ENCODE peak calls at places on chromosome 22, in ten cellular contexts. One of them, this sample, is unnamed. For H3K9me3, the result is how much of the 10 kb centered on the place peaks cover.

GRCh38 chr22:42646569-42647525 is 2.3 kb downstream of the CYB5R3 start:
- DNase-seq in mammary epithelial cell: no peak
- DNase-seq in A549: no peak
- DNase-seq in pancreas: peak
- DNase-seq in IMR-90: no peak
- DNase-seq in tibial nerve: no peak
- DNase-seq in transverse colon: peak
- DNase-seq in psoas muscle: no peak
- DNase-seq in cardiac muscle cell: peak
- DNase-seq in ovary: peak
- DNase-seq in this sample: peak

GRCh38 chr22:36116127-36116526 is 44.4 kb downstream of the APOL3 start:
- DNase-seq in mammary epithelial cell: no peak
- DNase-seq in transverse colon: no peak
- DNase-seq in psoas muscle: no peak
- DNase-seq in ovary: no peak
- DNase-seq in pancreas: no peak
- DNase-seq in IMR-90: no peak
- DNase-seq in A549: no peak
- DNase-seq in tibial nerve: no peak
- DNase-seq in cardiac muscle cell: no peak
- DNase-seq in this sample: no peak

GRCh38 chr22:17969732-17970131 is 54.6 kb downstream of the MICAL3 start:
- DNase-seq in ovary: peak
- DNase-seq in IMR-90: peak
- DNase-seq in mammary epithelial cell: peak
- DNase-seq in A549: peak
- DNase-seq in psoas muscle: peak
- DNase-seq in cardiac muscle cell: peak
- DNase-seq in transverse colon: no peak
- DNase-seq in tibial nerve: no peak
- DNase-seq in pancreas: no peak
- DNase-seq in this sample: peak

GRCh38 chr22:33923660-33924246 is 3.5 kb upstream of the LARGE1 start:
- DNase-seq in IMR-90: peak
- DNase-seq in A549: peak
- DNase-seq in tibial nerve: peak
- DNase-seq in pancreas: no peak
- DNase-seq in mammary epithelial cell: peak
- DNase-seq in cardiac muscle cell: peak
- DNase-seq in psoas muscle: no peak
- DNase-seq in ovary: peak
- DNase-seq in transverse colon: peak
- DNase-seq in this sample: peak

GRCh38 chr22:44085743-44086741 is 61.9 kb downstream of the PARVB start:
- DNase-seq in A549: peak
- DNase-seq in pancreas: no peak
- DNase-seq in mammary epithelial cell: peak
- DNase-seq in cardiac muscle cell: peak
- DNase-seq in IMR-90: peak
- DNase-seq in ovary: peak
- DNase-seq in psoas muscle: peak
- DNase-seq in transverse colon: peak
- DNase-seq in tibial nerve: no peak
- DNase-seq in this sample: peak

GRCh38 chr22:33116846-33117547 is 58.8 kb upstream of the SYN3 start:
- DNase-seq in IMR-90: no peak
- DNase-seq in transverse colon: no peak
- DNase-seq in psoas muscle: no peak
- DNase-seq in A549: no peak
- DNase-seq in pancreas: no peak
- DNase-seq in mammary epithelial cell: peak
- DNase-seq in cardiac muscle cell: no peak
- DNase-seq in tibial nerve: no peak
- DNase-seq in ovary: no peak
- DNase-seq in this sample: no peak

GRCh38 chr22:49210606-49211005 is 617.1 kb downstream of the BRD1 start:
- DNase-seq in psoas muscle: no peak
- DNase-seq in ovary: no peak
- DNase-seq in pancreas: peak
- DNase-seq in cardiac muscle cell: no peak
- DNase-seq in A549: no peak
- DNase-seq in tibial nerve: no peak
- DNase-seq in mammary epithelial cell: no peak
- DNase-seq in IMR-90: no peak
- DNase-seq in transverse colon: no peak
- DNase-seq in this sample: no peak

GRCh38 chr22:44363214-44363979 is 50.6 kb upstream of the SHISAL1 start:
- DNase-seq in psoas muscle: peak
- DNase-seq in transverse colon: peak
- DNase-seq in pancreas: peak
- DNase-seq in ovary: peak
- DNase-seq in mammary epithelial cell: peak
- DNase-seq in IMR-90: peak
- DNase-seq in tibial nerve: peak
- DNase-seq in cardiac muscle cell: peak
- DNase-seq in A549: peak
- DNase-seq in this sample: peak

DNA sequence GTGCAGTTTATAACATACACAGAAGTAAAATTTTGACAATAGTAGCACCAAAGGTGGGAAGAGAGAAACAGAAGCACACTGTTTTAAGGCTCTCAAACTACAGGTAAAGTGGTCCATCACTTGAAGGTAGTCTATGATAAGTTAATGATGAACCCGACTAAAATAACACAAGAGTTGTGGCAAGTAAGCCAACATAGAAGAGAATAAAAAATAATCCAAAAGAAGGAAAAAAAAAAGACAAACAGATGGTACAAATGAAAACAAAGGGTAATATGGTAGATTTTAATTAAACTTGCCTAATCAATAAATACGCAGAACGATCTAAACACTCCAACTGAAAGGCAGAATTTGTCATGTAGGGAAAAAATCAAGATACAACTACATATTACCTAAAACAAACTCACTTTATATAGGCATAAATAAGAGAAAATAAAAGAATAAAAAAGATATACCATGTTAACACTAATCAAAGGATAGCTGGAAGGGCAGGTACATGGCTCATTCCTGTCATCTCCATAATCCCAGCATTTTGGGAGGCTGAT is 31.6 kb downstream of the DGCR2 start:
- DNase-seq in ovary: no peak
- DNase-seq in pancreas: no peak
- DNase-seq in psoas muscle: no peak
- DNase-seq in mammary epithelial cell: no peak
- DNase-seq in A549: no peak
- DNase-seq in cardiac muscle cell: no peak
- DNase-seq in tibial nerve: no peak
- DNase-seq in IMR-90: no peak
- DNase-seq in transverse colon: no peak
- DNase-seq in this sample: no peak
- TF ChIP-seq CTCF in ovary: no peak
- TF ChIP-seq CTCF in pancreas: no peak
- TF ChIP-seq CTCF in psoas muscle: no peak
- TF ChIP-seq CTCF in mammary epithelial cell: no peak
- TF ChIP-seq CTCF in A549: no peak
- TF ChIP-seq CTCF in cardiac muscle cell: no peak
- TF ChIP-seq CTCF in tibial nerve: no peak
- TF ChIP-seq CTCF in IMR-90: no peak
- TF ChIP-seq CTCF in transverse colon: no peak
- TF ChIP-seq CTCF in this sample: no peak

GRCh38 chr22:48104102-48104738 is 1341.8 kb downstream of the TBC1D22A start:
- DNase-seq in cardiac muscle cell: no peak
- DNase-seq in pancreas: no peak
- DNase-seq in tibial nerve: no peak
- DNase-seq in transverse colon: no peak
- DNase-seq in ovary: no peak
- DNase-seq in A549: no peak
- DNase-seq in IMR-90: no peak
- DNase-seq in mammary epithelial cell: no peak
- DNase-seq in psoas muscle: no peak
- DNase-seq in this sample: no peak

GRCh38 chr22:48104786-48105185 is 1342.3 kb downstream of the TBC1D22A start:
- DNase-seq in ovary: no peak
- DNase-seq in pancreas: no peak
- DNase-seq in psoas muscle: no peak
- DNase-seq in IMR-90: no peak
- DNase-seq in A549: no peak
- DNase-seq in mammary epithelial cell: no peak
- DNase-seq in cardiac muscle cell: no peak
- DNase-seq in tibial nerve: no peak
- DNase-seq in transverse colon: no peak
- DNase-seq in this sample: no peak

GRCh38 chr22:48105254-48105653 is 1342.8 kb downstream of the TBC1D22A start:
- DNase-seq in IMR-90: no peak
- DNase-seq in pancreas: no peak
- DNase-seq in psoas muscle: no peak
- DNase-seq in cardiac muscle cell: no peak
- DNase-seq in ovary: no peak
- DNase-seq in A549: no peak
- DNase-seq in transverse colon: no peak
- DNase-seq in tibial nerve: no peak
- DNase-seq in mammary epithelial cell: no peak
- DNase-seq in this sample: no peak

GRCh38 chr22:48106215-48106614 is 1343.8 kb downstream of the TBC1D22A start:
- DNase-seq in ovary: no peak
- DNase-seq in cardiac muscle cell: no peak
- DNase-seq in tibial nerve: no peak
- DNase-seq in mammary epithelial cell: no peak
- DNase-seq in A549: no peak
- DNase-seq in pancreas: no peak
- DNase-seq in psoas muscle: no peak
- DNase-seq in IMR-90: no peak
- DNase-seq in transverse colon: no peak
- DNase-seq in this sample: no peak

GRCh38 chr22:48106715-48107259 is 1344.3 kb downstream of the TBC1D22A start:
- DNase-seq in IMR-90: no peak
- DNase-seq in pancreas: no peak
- DNase-seq in ovary: no peak
- DNase-seq in psoas muscle: no peak
- DNase-seq in mammary epithelial cell: no peak
- DNase-seq in A549: no peak
- DNase-seq in cardiac muscle cell: no peak
- DNase-seq in tibial nerve: no peak
- DNase-seq in transverse colon: no peak
- DNase-seq in this sample: no peak
- H3K9me3 ChIP-seq in IMR-90: under half
- H3K9me3 ChIP-seq in pancreas: under half
- H3K9me3 ChIP-seq in ovary: under half
- H3K9me3 ChIP-seq in psoas muscle: under half
- H3K9me3 ChIP-seq in mammary epithelial cell: under half
- H3K9me3 ChIP-seq in A549: under half
- H3K9me3 ChIP-seq in cardiac muscle cell: under half
- H3K9me3 ChIP-seq in tibial nerve: under half
- H3K9me3 ChIP-seq in transverse colon: under half
- H3K9me3 ChIP-seq in this sample: under half

GRCh38 chr22:40478456-40479125 is 108.2 kb downstream of the SGSM3 start:
- DNase-seq in IMR-90: no peak
- DNase-seq in cardiac muscle cell: no peak
- DNase-seq in pancreas: no peak
- DNase-seq in ovary: no peak
- DNase-seq in A549: no peak
- DNase-seq in tibial nerve: no peak
- DNase-seq in transverse colon: no peak
- DNase-seq in mammary epithelial cell: no peak
- DNase-seq in psoas muscle: no peak
- DNase-seq in this sample: no peak

GRCh38 chr22:40479887-40480538 is 109.6 kb downstream of the SGSM3 start:
- DNase-seq in tibial nerve: no peak
- DNase-seq in IMR-90: peak
- DNase-seq in cardiac muscle cell: peak
- DNase-seq in A549: no peak
- DNase-seq in psoas muscle: no peak
- DNase-seq in mammary epithelial cell: peak
- DNase-seq in ovary: no peak
- DNase-seq in pancreas: no peak
- DNase-seq in transverse colon: no peak
- DNase-seq in this sample: no peak

GRCh38 chr22:40477683-40478348 is 107.4 kb downstream of the SGSM3 start:
- DNase-seq in cardiac muscle cell: no peak
- DNase-seq in transverse colon: no peak
- DNase-seq in IMR-90: no peak
- DNase-seq in pancreas: no peak
- DNase-seq in tibial nerve: no peak
- DNase-seq in psoas muscle: no peak
- DNase-seq in A549: no peak
- DNase-seq in mammary epithelial cell: no peak
- DNase-seq in ovary: no peak
- DNase-seq in this sample: no peak

GRCh38 chr22:40480996-40481395 is 110.6 kb downstream of the SGSM3 start:
- DNase-seq in pancreas: no peak
- DNase-seq in A549: no peak
- DNase-seq in IMR-90: no peak
- DNase-seq in ovary: no peak
- DNase-seq in tibial nerve: no peak
- DNase-seq in mammary epithelial cell: no peak
- DNase-seq in psoas muscle: no peak
- DNase-seq in cardiac muscle cell: no peak
- DNase-seq in transverse colon: no peak
- DNase-seq in this sample: no peak

GRCh38 chr22:40479126-40479800 is 108.9 kb downstream of the SGSM3 start:
- DNase-seq in A549: no peak
- DNase-seq in ovary: no peak
- DNase-seq in pancreas: no peak
- DNase-seq in mammary epithelial cell: no peak
- DNase-seq in psoas muscle: no peak
- DNase-seq in transverse colon: no peak
- DNase-seq in cardiac muscle cell: no peak
- DNase-seq in tibial nerve: no peak
- DNase-seq in IMR-90: no peak
- DNase-seq in this sample: no peak
- TF ChIP-seq CTCF in A549: no peak
- TF ChIP-seq CTCF in ovary: no peak
- TF ChIP-seq CTCF in pancreas: no peak
- TF ChIP-seq CTCF in mammary epithelial cell: no peak
- TF ChIP-seq CTCF in psoas muscle: no peak
- TF ChIP-seq CTCF in transverse colon: no peak
- TF ChIP-seq CTCF in cardiac muscle cell: no peak
- TF ChIP-seq CTCF in tibial nerve: no peak
- TF ChIP-seq CTCF in IMR-90: no peak
- TF ChIP-seq CTCF in this sample: no peak

DNA sequence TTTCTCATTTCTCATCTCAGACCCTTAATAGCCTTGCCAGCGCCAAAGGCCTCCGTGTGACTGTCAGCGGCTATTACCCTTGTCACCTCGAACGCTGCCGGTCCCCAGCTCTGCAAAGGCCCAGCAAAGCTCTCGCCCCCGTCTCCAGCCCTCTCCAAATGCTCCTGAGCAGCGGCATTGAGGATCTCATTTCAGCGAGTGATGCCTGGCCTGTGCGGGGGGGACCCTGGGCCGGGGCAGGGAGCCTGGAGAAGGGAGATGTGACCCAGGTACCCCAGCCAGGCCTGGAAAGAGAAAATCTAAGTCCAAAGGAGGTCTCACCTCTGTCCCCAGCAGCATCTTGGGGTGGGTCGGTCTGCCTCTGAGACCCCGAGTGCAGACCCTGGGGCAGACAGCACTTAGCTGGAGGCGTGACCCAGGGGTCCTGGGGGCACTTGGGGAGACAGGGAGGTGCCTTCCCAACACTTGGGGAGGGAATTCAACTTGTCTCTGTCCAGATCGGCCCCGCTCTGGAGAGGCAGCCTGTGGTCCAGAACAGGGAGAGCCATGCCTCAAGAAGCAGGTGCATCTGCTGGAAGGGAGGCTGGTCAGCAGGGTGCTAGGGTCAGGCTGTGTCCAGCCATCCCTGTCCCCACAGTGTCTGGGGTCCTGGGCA is 521.3 kb downstream of the TBC1D22A start:
- DNase-seq in ovary: no peak
- DNase-seq in psoas muscle: no peak
- DNase-seq in tibial nerve: no peak
- DNase-seq in A549: no peak
- DNase-seq in cardiac muscle cell: no peak
- DNase-seq in transverse colon: no peak
- DNase-seq in pancreas: no peak
- DNase-seq in IMR-90: no peak
- DNase-seq in mammary epithelial cell: no peak
- DNase-seq in this sample: no peak
- H3K9me3 ChIP-seq in ovary: under half
- H3K9me3 ChIP-seq in psoas muscle: under half
- H3K9me3 ChIP-seq in tibial nerve: under half
- H3K9me3 ChIP-seq in A549: under half
- H3K9me3 ChIP-seq in cardiac muscle cell: under half
- H3K9me3 ChIP-seq in transverse colon: under half
- H3K9me3 ChIP-seq in pancreas: under half
- H3K9me3 ChIP-seq in IMR-90: under half
- H3K9me3 ChIP-seq in mammary epithelial cell: under half
- H3K9me3 ChIP-seq in this sample: under half